ENCODE peak calls at places on chromosomes 7 and 10, in ten cellular contexts. R is MCF 10A; W is activated T-cell treated with anti-CD3 and anti-CD28 coated beads, Interleukin-2, amount 50 U/mL, for 4 hours; E is occipital lobe; D is CD8-positive, alpha-beta memory T cell; S is smooth muscle cell of the brain vasculature; P is K562; B is thyroid gland; J is stimulated activated CD4-positive, alpha-beta T cell treated with anti-CD3 and anti-CD28 coated beads, Interleukin-15, amount 100 ng/mL, for 24 hours; O is CD8-positive, alpha-beta T cell. U is an unnamed sample.

GRCh38 chr10:131981429-131982184 is at the start of gene BNIP3:
- DNase-seq in B (peak; percentile 96), E (peak; percentile 89), S (peak; percentile 86), D (peak; percentile 94), R (peak; percentile 91), W (peak; percentile 92), J (peak; percentile 97), O (peak; percentile 96), P (peak; percentile 94), U (peak; percentile 95)

GRCh38 chr7:80078159-80078731 is 56.4 kb upstream of the GNAI1 start:
- DNase-seq in P (no peak), S (no peak), J (peak; percentile 46), R (peak; percentile 21), O (no peak), W (peak; percentile 15), B (no peak), E (no peak), D (no peak), U (no peak)

GRCh38 chr10:69318087-69318996 is 40.0 kb downstream of the HK1 start:
- DNase-seq in W (peak; percentile 89), O (peak; percentile 90), B (peak; percentile 93), P (peak; percentile 96), E (peak; percentile 85), S (no peak), J (peak; percentile 95), R (peak; percentile 88), D (peak; percentile 88), U (peak; percentile 91)

GRCh38 chr10:12179616-12180015 is 16.1 kb downstream of the NUDT5 start:
- DNase-seq in P (no peak), S (no peak), B (no peak), E (no peak), J (no peak), O (no peak), R (no peak), W (no peak), D (no peak), U (no peak)

GRCh38 chr7:68224041-68224534 is 1227.5 kb downstream of the TYW1 start:
- DNase-seq in B (peak; percentile 58), O (no peak), P (no peak), W (no peak), R (no peak), S (no peak), J (no peak), D (no peak), E (no peak), U (no peak)

GRCh38 chr7:31000161-31000693 is 36.5 kb downstream of the GHRHR start:
- DNase-seq in J (no peak), P (no peak), S (peak; percentile 76), E (no peak), O (no peak), B (no peak), D (no peak), W (no peak), R (no peak), U (no peak)

GRCh38 chr10:119020627-119020946 is 8.9 kb upstream of the NANOS1 start:
- DNase-seq in J (peak; percentile 46), D (no peak), E (no peak), S (no peak), O (no peak), P (no peak), B (no peak), R (peak; percentile 75), W (no peak), U (no peak)

GRCh38 chr7:104363355-104363754 is 35.0 kb downstream of the LHFPL3 start:
- DNase-seq in E (no peak), O (no peak), W (no peak), P (no peak), J (no peak), D (no peak), S (no peak), R (no peak), B (no peak), U (no peak)

GRCh38 chr10:21002097-21002878 is 105.2 kb upstream of the NEBL start:
- DNase-seq in B (no peak), P (no peak), E (no peak), R (peak; percentile 88), O (no peak), S (peak; percentile 59), W (no peak), J (no peak), D (no peak), U (no peak)

GRCh38 chr10:106134326-106135000 is 1030.0 kb downstream of the SORCS1 start:
- DNase-seq in B (no peak), D (no peak), J (no peak), S (no peak), R (peak; percentile 27), W (no peak), O (no peak), E (no peak), P (no peak), U (no peak)

GRCh38 chr7:149733131-149733531 is 40.3 kb downstream of the ZNF467 start:
- DNase-seq in O (no peak), R (no peak), W (no peak), P (no peak), B (no peak), S (no peak), J (no peak), D (no peak), E (no peak), U (no peak)

GRCh38 chr7:130048906-130049305 is 2.3 kb downstream of the ZC3HC1 start:
- DNase-seq in S (no peak), W (no peak), P (no peak), B (no peak), E (no peak), O (no peak), R (no peak), J (no peak), D (no peak), U (no peak)

GRCh38 chr7:148944935-148945934 is 61.1 kb upstream of the EZH2 start:
- DNase-seq in W (no peak), B (no peak), S (no peak), O (no peak), E (no peak), J (no peak), P (no peak), R (peak; percentile 61), D (no peak), U (no peak)

GRCh38 chr7:148983220-148984146 is 44.8 kb downstream of the PDIA4 start:
- DNase-seq in W (peak; percentile 80), E (peak; percentile 35), B (peak; percentile 35), R (peak; percentile 73), P (peak; percentile 92), S (peak; percentile 61), O (peak; percentile 80), D (peak; percentile 77), J (peak; percentile 91), U (peak; percentile 88)

U was measured in naive thymus-derived CD4-positive, alpha-beta T cell.